ENCODE peak calls at places on chromosomes 7 and 10, in nine cellular contexts. J is fibroblast of mammary gland, O is cardiac fibroblast, Z is GM13976, P is A549, V is BJ, H is keratinocyte, Q is neural crest cell, R is heart left ventricle. K is an unnamed sample.

GRCh38 chr10:83515001-83515400 is 624.3 kb upstream of the GHITM start:
- DNase-seq in O (no peak), Q (no peak), P (no peak), V (no peak), Z (no peak), H (no peak), R (no peak), J (no peak), K (no peak)

GRCh38 chr7:101121996-101122932 is 4.6 kb upstream of the SERPINE1 start:
- DNase-seq in Z (peak), P (peak), J (peak), O (peak), H (no peak), Q (no peak), V (peak), R (peak), K (peak)

GRCh38 chr7:85529831-85530230 is 343.0 kb upstream of the SEMA3D start:
- DNase-seq in J (peak), P (no peak), R (no peak), O (peak), V (peak), H (no peak), Q (no peak), Z (no peak), K (peak)

GRCh38 chr10:59611048-59611447 is 98.6 kb downstream of the SLC16A9 start:
- DNase-seq in O (no peak), R (no peak), P (no peak), J (no peak), Q (no peak), V (no peak), Z (no peak), H (no peak), K (no peak)

GRCh38 chr7:148761499-148762278 is 63.0 kb downstream of the CUL1 start:
- DNase-seq in R (no peak), Q (no peak), J (no peak), V (no peak), H (no peak), O (no peak), P (no peak), Z (no peak), K (no peak)

GRCh38 chr10:49609283-49610014 is 661 bp upstream of the SLC18A3 start:
- DNase-seq in H (no peak), R (no peak), P (no peak), O (no peak), Q (peak), V (no peak), J (no peak), Z (no peak), K (no peak)

GRCh38 chr10:112981553-112981952 is 31.5 kb downstream of the TCF7L2 start:
- DNase-seq in P (no peak), Q (no peak), H (no peak), Z (peak), V (no peak), J (no peak), O (no peak), R (no peak), K (peak)

GRCh38 chr7:139043823-139044812 is 8.3 kb upstream of the ZC3HAV1L start:
- DNase-seq in H (no peak), P (peak), R (no peak), Z (no peak), J (no peak), Q (no peak), O (no peak), V (no peak), K (no peak)

GRCh38 chr10:12727832-12728215 is 273.7 kb downstream of the CCDC3 start:
- DNase-seq in O (no peak), H (no peak), P (no peak), J (no peak), V (no peak), R (no peak), Z (no peak), Q (no peak), K (no peak)

GRCh38 chr10:100377830-100378229 is 30.8 kb downstream of the SCD start:
- DNase-seq in Q (no peak), H (no peak), V (no peak), O (no peak), P (no peak), J (no peak), Z (peak), R (no peak), K (no peak)

GRCh38 chr10:1149793-1150637 is 93.8 kb downstream of the WDR37 start:
- DNase-seq in O (no peak), R (peak), H (no peak), V (no peak), J (no peak), Q (no peak), Z (no peak), P (no peak), K (no peak)

GRCh38 chr10:50993817-50994251 is 80.5 kb upstream of the PRKG1 start:
- DNase-seq in P (no peak), Z (no peak), Q (no peak), V (peak), R (peak), H (no peak), J (peak), O (peak), K (peak)

GRCh38 chr10:28533571-28534304 is 820 bp downstream of the WAC start:
- DNase-seq in J (peak), R (peak), V (no peak), Q (peak), H (no peak), Z (peak), O (peak), P (peak), K (no peak)

GRCh38 chr10:109762556-109762955 is 160.8 kb downstream of the XPNPEP1 start:
- DNase-seq in P (no peak), Q (no peak), Z (no peak), O (no peak), H (no peak), R (no peak), J (no peak), V (no peak), K (no peak)

GRCh38 chr10:109977382-109977806 is 30.4 kb upstream of the ADD3 start:
- DNase-seq in Q (no peak), J (no peak), Z (no peak), H (no peak), V (no peak), O (peak), P (peak), R (peak), K (no peak)

GRCh38 chr10:34528320-34528719 is 286.8 kb downstream of the PARD3 start:
- DNase-seq in O (peak), R (no peak), Z (no peak), V (peak), P (peak), Q (no peak), H (peak), J (peak), K (peak)

GRCh38 chr7:128056901-128057300 is 25.7 kb upstream of the LRRC4 start:
- DNase-seq in R (no peak), H (no peak), O (peak), V (peak), P (no peak), Z (no peak), Q (no peak), J (peak), K (peak)

GRCh38 chr7:836429-836828 is 4.2 kb downstream of the SUN1 start:
- DNase-seq in Q (peak), J (peak), H (no peak), P (peak), V (no peak), O (peak), R (peak), Z (no peak), K (no peak)
- TF ChIP-seq CTCF in Q (peak), J (peak), H (peak), P (peak), V (peak), O (peak), R (peak), Z (no peak), K (peak)

GRCh38 chr7:106737202-106737562 is 76.2 kb upstream of the CCDC71L start:
- DNase-seq in Q (no peak), R (no peak), Z (no peak), P (peak), J (peak), V (no peak), H (no peak), O (peak), K (no peak)
- TF ChIP-seq CTCF in Q (peak), R (peak), Z (no peak), P (peak), J (peak), V (peak), H (peak), O (peak), K (peak)

GRCh38 chr7:155698633-155699032 is 54.2 kb downstream of the RBM33 start:
- DNase-seq in R (no peak), Z (no peak), P (no peak), Q (no peak), J (peak), V (no peak), H (no peak), O (no peak), K (no peak)

GRCh38 chr7:155699180-155699579 is 54.7 kb downstream of the RBM33 start:
- DNase-seq in R (no peak), J (no peak), V (no peak), P (no peak), O (no peak), H (no peak), Q (no peak), Z (no peak), K (no peak)

GRCh38 chr7:155700847-155701246 is 56.4 kb downstream of the RBM33 start:
- DNase-seq in Z (no peak), H (no peak), J (no peak), V (no peak), P (no peak), O (no peak), R (no peak), Q (no peak), K (no peak)

GRCh38 chr7:155702616-155703015 is 58.2 kb downstream of the RBM33 start:
- DNase-seq in J (no peak), Q (no peak), P (no peak), Z (no peak), O (peak), H (peak), R (no peak), V (no peak), K (no peak)

DNA sequence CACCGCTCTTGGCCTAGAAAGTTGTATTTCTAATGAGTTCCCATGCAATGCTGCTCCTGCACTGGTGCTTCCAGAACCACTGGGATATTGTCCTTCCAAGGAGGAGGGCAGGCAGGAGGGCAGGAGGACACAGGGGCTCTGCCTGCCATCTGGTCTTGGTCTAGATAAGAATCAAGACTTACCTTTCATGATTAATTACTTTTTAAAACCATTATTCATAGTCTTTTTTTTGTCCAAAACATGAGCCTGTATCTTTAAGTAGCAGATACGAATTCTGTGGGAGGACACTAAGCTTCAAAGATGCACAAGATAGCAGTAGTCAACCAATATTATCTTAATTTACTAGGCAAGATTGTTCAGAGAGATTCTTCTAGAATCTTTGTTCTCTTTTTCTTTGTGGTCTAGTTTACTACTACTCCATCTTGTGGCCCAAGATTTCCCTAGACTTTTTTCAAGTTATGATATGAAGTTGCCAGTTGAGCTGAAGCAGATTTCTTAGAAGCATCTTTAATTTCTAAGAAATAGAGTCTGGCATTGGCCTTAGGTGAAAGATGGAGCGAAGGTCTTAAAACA is 57.6 kb downstream of the RBM33 start:
- DNase-seq in P (no peak), Z (no peak), V (no peak), O (peak), Q (no peak), R (no peak), J (peak), H (no peak), K (no peak)
- TF ChIP-seq CTCF in P (no peak), Z (no peak), V (peak), O (peak), Q (no peak), R (no peak), J (peak), H (no peak), K (no peak)

GRCh38 chr10:14705548-14706234 is 69.0 kb downstream of the FAM107B start:
- DNase-seq in Z (no peak), H (no peak), O (no peak), Q (no peak), J (no peak), R (no peak), P (no peak), V (no peak), K (no peak)
- TF ChIP-seq CTCF in Z (no peak), H (no peak), O (no peak), Q (no peak), J (no peak), R (no peak), P (no peak), V (no peak), K (no peak)

K was measured in AG09309.